ENCODE peak calls at places on chromosomes 7 and 10, in four cellular contexts. J, Y, Z and O are unnamed samples.

GRCh38 chr7:134378562-134378961 is 61.8 kb upstream of the SLC35B4 start:
- DNase-seq in J (no peak), Y (no peak), Z (no peak), O (no peak)

GRCh38 chr10:71611131-71611530 is 108.4 kb downstream of the C10orf105 start:
- DNase-seq in J (no peak), Y (no peak), Z (no peak), O (no peak)

GRCh38 chr7:111190804-111191203 is 99.9 kb downstream of the LRRN3 start:
- DNase-seq in J (no peak), Y (no peak), Z (no peak), O (no peak)

GRCh38 chr10:29841724-29842649 is 207.2 kb upstream of the SVIL start:
- DNase-seq in J (no peak), Y (peak), Z (peak), O (peak)

GRCh38 chr10:100739516-100740368 is 5.6 kb upstream of the PAX2 start:
- DNase-seq in J (no peak), Y (no peak), Z (no peak), O (peak)

GRCh38 chr10:62626817-62627216 is 177.7 kb upstream of the ADO start:
- DNase-seq in J (no peak), Y (peak), Z (peak), O (no peak)

GRCh38 chr7:150450491-150450992 is at the start of gene GIMAP8:
- DNase-seq in J (peak), Y (no peak), Z (peak), O (no peak)

GRCh38 chr7:6495597-6496262 is 48.0 kb upstream of the DAGLB start:
- DNase-seq in J (no peak), Y (peak), Z (no peak), O (no peak)

GRCh38 chr10:124092270-124093075 is 925 bp downstream of the CHST15 start:
- DNase-seq in J (peak), Y (peak), Z (peak), O (peak)

GRCh38 chr10:133608855-133609254 is 17.7 kb downstream of the FRG2B start:
- DNase-seq in J (no peak), Y (peak), Z (peak), O (no peak)

GRCh38 chr7:35685781-35686180 is 9.2 kb downstream of the HERPUD2 start:
- DNase-seq in J (no peak), Y (no peak), Z (no peak), O (no peak)

GRCh38 chr10:130804281-130804680 is 507.2 kb downstream of the TCERG1L start:
- DNase-seq in J (no peak), Y (no peak), Z (no peak), O (no peak)

GRCh38 chr7:39184387-39184786 is 206.7 kb downstream of the POU6F2 start:
- DNase-seq in J (no peak), Y (no peak), Z (no peak), O (no peak)

DNA sequence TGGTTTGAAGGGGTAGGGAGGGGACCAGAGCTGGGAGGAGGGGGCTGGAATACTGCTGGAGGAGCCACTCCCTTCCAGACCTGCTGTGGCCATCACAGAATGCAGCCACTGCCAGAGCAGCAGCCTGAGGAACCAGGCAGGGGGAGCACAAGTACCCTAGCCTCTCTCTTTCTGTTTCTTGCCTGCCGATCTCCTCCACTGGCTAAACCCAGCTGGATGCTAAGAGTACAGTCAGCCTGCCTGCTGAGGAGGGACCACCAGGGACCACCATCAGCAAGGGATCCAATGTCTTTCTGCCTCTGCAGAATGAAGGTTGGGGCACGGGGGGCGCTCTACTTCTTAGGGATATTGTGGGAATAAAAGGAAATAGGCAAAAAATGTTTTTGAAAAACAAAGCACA is 4.7 kb downstream of the BLVRA start:
- DNase-seq in J (no peak), Y (no peak), Z (no peak), O (no peak)
- TF ChIP-seq CTCF in J (no peak), Y (no peak), Z (no peak), O (no peak)

DNA sequence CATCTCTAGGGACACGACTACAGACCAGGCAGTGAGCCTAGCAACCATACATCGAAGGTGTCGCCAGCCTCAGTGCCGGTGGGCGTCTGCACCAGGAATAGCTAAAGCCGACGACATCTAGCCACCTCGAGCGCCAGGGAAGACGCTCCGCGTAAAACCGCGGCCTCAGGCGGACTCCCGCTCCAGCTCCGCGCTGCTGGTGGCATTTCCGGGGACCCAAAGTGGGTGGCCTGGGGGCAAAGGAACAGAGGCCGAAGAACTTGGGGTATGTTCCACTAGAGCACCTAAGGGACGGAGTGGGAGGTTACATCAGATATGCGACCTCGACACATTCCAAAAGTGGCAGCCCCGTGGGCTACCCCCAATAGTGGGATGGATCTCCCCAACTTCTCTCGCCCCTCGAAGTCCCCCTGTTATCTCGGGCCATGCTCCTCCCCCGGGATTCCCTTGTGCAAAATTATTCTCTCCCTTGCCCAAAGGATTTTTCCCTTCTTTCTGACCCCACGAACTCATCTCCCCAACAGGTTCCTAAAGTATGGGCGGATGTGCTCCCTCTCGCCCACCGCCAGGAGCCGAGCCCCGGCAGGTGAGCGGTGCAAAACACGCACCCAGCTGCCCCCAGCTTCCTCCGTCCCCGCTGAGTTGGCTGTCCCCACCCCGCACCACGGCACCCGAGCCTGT is 1.2 kb downstream of the KCNMA1 start:
- DNase-seq in J (peak), Y (no peak), Z (no peak), O (peak)
- TF ChIP-seq CTCF in J (no peak), Y (no peak), Z (no peak), O (peak)

GRCh38 chr7:28688651-28689050 is 269.5 kb downstream of the TRIL start:
- DNase-seq in J (no peak), Y (peak), Z (peak), O (no peak)

GRCh38 chr7:28686418-28686800 is 271.7 kb downstream of the TRIL start:
- DNase-seq in J (no peak), Y (peak), Z (peak), O (no peak)

GRCh38 chr7:28685291-28685659 is 272.9 kb downstream of the TRIL start:
- DNase-seq in J (no peak), Y (no peak), Z (no peak), O (no peak)

GRCh38 chr7:28685660-28686417 is 272.3 kb downstream of the TRIL start:
- DNase-seq in J (peak), Y (peak), Z (peak), O (no peak)

DNA sequence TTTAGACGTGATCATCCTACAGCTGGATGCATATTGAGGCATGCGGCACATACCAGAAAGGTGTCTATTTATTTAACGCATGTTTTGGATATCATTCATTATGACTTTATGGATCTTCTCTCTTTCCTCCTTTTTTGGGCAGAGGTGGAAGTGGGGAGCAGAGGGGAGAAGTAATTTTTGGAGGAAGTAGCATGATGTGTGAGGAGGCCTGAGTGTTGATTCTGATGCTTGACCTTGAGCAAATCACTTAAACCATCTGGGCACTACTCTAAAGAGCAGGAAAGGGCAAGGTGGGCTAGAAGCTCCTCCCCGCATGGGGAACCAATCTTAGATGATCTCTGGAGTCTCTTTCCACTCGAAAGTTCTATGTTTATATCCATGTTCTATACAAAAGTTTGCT is 270.5 kb downstream of the TRIL start:
- DNase-seq in J (no peak), Y (no peak), Z (no peak), O (no peak)
- TF ChIP-seq CTCF in J (no peak), Y (no peak), Z (no peak), O (no peak)

GRCh38 chr7:51774178-51774577 is 457.6 kb upstream of the COBL start:
- DNase-seq in J (peak), Y (no peak), Z (no peak), O (no peak)
- TF ChIP-seq CTCF in J (no peak), Y (no peak), Z (no peak), O (no peak)

GRCh38 chr10:113456741-113457140 is 96.1 kb upstream of the HABP2 start:
- DNase-seq in J (no peak), Y (no peak), Z (no peak), O (no peak)

GRCh38 chr10:113457408-113457807 is 95.4 kb upstream of the HABP2 start:
- DNase-seq in J (no peak), Y (no peak), Z (no peak), O (no peak)

GRCh38 chr10:113452146-113452545 is 100.7 kb upstream of the HABP2 start:
- DNase-seq in J (no peak), Y (no peak), Z (no peak), O (no peak)

GRCh38 chr10:113453351-113453750 is 99.5 kb upstream of the HABP2 start:
- DNase-seq in J (no peak), Y (no peak), Z (no peak), O (no peak)

DNA sequence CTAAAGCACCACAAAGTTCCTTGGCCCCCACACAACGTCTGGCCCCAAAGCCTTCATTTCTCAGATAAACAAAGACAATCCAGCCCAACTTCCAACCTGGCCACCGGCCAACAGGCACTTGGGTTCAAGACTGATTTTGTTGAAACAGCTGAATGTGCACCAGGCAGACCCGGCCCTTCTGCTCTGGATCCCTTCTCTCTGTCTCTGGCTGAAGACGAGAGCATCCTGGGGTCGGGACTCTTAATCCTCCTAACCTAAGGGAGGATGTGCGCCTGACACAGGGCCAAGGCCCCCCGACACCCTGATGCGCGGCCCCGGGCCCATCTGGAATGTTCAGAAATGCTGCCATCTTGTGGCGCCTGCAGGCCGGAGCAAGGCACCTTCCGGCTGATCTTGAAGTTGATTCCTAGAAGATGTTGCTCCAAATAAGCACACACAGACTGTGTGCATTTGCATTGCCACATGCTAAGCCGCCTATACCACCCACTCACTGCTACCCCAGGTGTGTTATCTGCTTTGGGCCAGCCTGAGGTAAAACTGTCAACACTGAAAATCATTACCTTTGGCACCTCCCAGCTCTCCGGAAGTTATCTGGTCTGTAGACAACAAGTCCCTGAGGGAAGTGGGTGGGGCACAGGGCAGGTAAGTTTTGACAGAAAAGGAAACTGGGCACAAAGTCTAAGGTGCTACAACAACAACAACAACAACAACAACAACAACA is 98.4 kb upstream of the HABP2 start:
- DNase-seq in J (peak), Y (peak), Z (peak), O (peak)
- TF ChIP-seq CTCF in J (peak), Y (peak), Z (peak), O (peak)

DNA sequence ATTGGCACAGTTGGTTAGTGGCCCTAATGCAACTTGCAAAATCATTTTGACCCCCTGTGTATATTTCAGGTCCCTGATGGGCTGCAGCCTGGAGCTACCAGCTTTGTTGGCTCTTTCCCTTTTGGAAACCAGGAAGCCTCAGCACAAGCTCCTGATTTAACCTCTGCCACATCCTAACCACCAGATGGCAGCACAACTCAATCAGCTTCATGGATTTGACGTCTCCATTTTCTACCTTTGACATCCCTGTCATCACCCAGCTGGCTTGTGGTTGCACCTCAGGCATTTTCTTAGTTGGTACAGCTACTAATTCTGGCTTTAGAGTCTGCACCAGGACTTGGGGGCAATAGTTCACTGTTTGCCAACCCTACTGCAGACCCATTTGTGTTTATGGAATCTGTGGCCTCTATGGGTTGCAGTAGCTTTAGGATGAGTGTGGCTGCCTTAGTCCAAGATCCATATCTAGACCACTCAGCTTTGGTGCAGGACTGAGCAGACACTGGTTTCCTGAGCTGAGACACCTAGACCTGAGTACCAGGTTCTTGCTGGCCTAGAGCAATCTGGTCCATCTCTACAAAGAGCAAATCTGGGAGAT is 456.2 kb downstream of the REEP3 start:
- DNase-seq in J (no peak), Y (peak), Z (peak), O (peak)
- TF ChIP-seq CTCF in J (peak), Y (peak), Z (peak), O (peak)

GRCh38 chr10:122051609-122052385 is 62.8 kb downstream of the TACC2 start:
- DNase-seq in J (no peak), Y (peak), Z (peak), O (no peak)
- TF ChIP-seq CTCF in J (peak), Y (peak), Z (peak), O (peak)

GRCh38 chr7:28362812-28363211 is 49.5 kb upstream of the CREB5 start:
- DNase-seq in J (no peak), Y (peak), Z (no peak), O (no peak)
- TF ChIP-seq CTCF in J (no peak), Y (no peak), Z (peak), O (peak)

GRCh38 chr10:111142082-111142481 is 65.3 kb downstream of the ADRA2A start:
- DNase-seq in J (no peak), Y (no peak), Z (no peak), O (no peak)
- TF ChIP-seq CTCF in J (no peak), Y (no peak), Z (no peak), O (no peak)

GRCh38 chr10:14879801-14880193 is 1.1 kb downstream of the SUV39H2 start:
- DNase-seq in J (no peak), Y (peak), Z (no peak), O (no peak)
- TF ChIP-seq CTCF in J (no peak), Y (no peak), Z (no peak), O (no peak)